ENCODE peak calls at places on chromosomes 6 and 20, in ten cellular contexts. L is neuronal stem cell; M is germinal center; B is stomach; K is psoas muscle; Z is cardiac muscle cell; U is activated CD4-positive, alpha-beta T cell treated with anti-CD3 and anti-CD28 coated beads for 4 hours; F is H4; O is NCI-H1105; R is PC-3. V is an unnamed sample.
A peak's percentile ranks its signal among the peaks of the same experiment; 100 is the strongest.

GRCh38 chr20:58309607-58310290 is at the start of gene RAB22A:
- DNase-seq in L (peak; percentile 82), M (peak; percentile 93), B (peak; percentile 90), K (peak; percentile 92), Z (peak; percentile 90), U (peak; percentile 78), F (peak; percentile 54), O (peak; percentile 61), R (peak; percentile 84), V (peak; percentile 81)

GRCh38 chr6:118083711-118084110 is 176.6 kb downstream of the SLC35F1 start:
- DNase-seq in L (no peak), M (no peak), B (no peak), K (no peak), Z (no peak), U (no peak), F (no peak), O (no peak), R (no peak), V (no peak)

GRCh38 chr6:63839485-63839884 is 203.9 kb downstream of the PHF3 start:
- DNase-seq in L (no peak), M (no peak), B (no peak), K (no peak), Z (peak; percentile 65), U (no peak), F (peak; percentile 90), O (no peak), R (no peak), V (no peak)

GRCh38 chr20:39081255-39081654 is 119.1 kb downstream of the DHX35 start:
- DNase-seq in L (peak; percentile 78), M (peak; percentile 76), B (peak; percentile 85), K (peak; percentile 80), Z (peak; percentile 85), U (peak; percentile 88), F (peak; percentile 35), O (peak; percentile 62), R (peak; percentile 90), V (peak; percentile 74)

GRCh38 chr6:63764318-63764916 is 128.8 kb downstream of the PHF3 start:
- DNase-seq in L (peak; percentile 41), M (no peak), B (no peak), K (no peak), Z (peak; percentile 64), U (no peak), F (peak; percentile 16), O (peak; percentile 29), R (peak; percentile 74), V (no peak)

GRCh38 chr6:73074175-73074574 is 151.1 kb downstream of the KHDC1L start:
- DNase-seq in L (no peak), M (no peak), B (no peak), K (no peak), Z (no peak), U (no peak), F (no peak), O (no peak), R (peak; percentile 91), V (no peak)

GRCh38 chr6:42787018-42787611 is 5.3 kb downstream of the BICRAL start:
- DNase-seq in L (no peak), M (no peak), B (no peak), K (no peak), Z (no peak), U (no peak), F (no peak), O (no peak), R (no peak), V (no peak)

GRCh38 chr6:163398796-163399195 is 15.7 kb upstream of the QKI start:
- DNase-seq in L (no peak), M (no peak), B (peak; percentile 36), K (peak; percentile 76), Z (no peak), U (no peak), F (no peak), O (no peak), R (no peak), V (no peak)

GRCh38 chr6:164926686-164927085 is 382.7 kb downstream of the C6orf118 start:
- DNase-seq in L (no peak), M (no peak), B (no peak), K (no peak), Z (peak; percentile 2), U (no peak), F (no peak), O (no peak), R (no peak), V (no peak)

GRCh38 chr6:157570752-157571151 is 189.8 kb downstream of the ZDHHC14 start:
- DNase-seq in L (no peak), M (peak; percentile 43), B (no peak), K (no peak), Z (no peak), U (no peak), F (no peak), O (no peak), R (no peak), V (no peak)

GRCh38 chr6:46490425-46491200 is 636 bp downstream of the RCAN2 start:
- DNase-seq in L (peak; percentile 67), M (peak; percentile 23), B (peak; percentile 27), K (peak; percentile 65), Z (peak; percentile 7), U (no peak), F (no peak), O (peak; percentile 42), R (no peak), V (peak; percentile 45)

GRCh38 chr20:44221368-44221767 is 10.8 kb upstream of the OSER1 start:
- DNase-seq in L (no peak), M (no peak), B (no peak), K (no peak), Z (no peak), U (no peak), F (no peak), O (no peak), R (no peak), V (no peak)

GRCh38 chr20:9617062-9617461 is 102.7 kb downstream of the LAMP5 start:
- DNase-seq in L (peak; percentile 57), M (peak; percentile 37), B (peak; percentile 81), K (peak; percentile 55), Z (peak; percentile 75), U (peak; percentile 22), F (peak; percentile 63), O (peak; percentile 60), R (peak; percentile 89), V (no peak)

GRCh38 chr6:44041461-44042260 is 85.6 kb downstream of the MRPL14 start:
- DNase-seq in L (peak; percentile 15), M (no peak), B (no peak), K (no peak), Z (peak; percentile 96), U (no peak), F (peak; percentile 96), O (no peak), R (peak; percentile 98), V (no peak)

GRCh38 chr20:14878676-14879019 is 541.2 kb upstream of the FLRT3 start:
- DNase-seq in L (no peak), M (no peak), B (no peak), K (no peak), Z (no peak), U (no peak), F (no peak), O (no peak), R (no peak), V (no peak)

GRCh38 chr6:160348552-160349441 is 619 bp downstream of the SLC22A3 start:
- DNase-seq in L (peak; percentile 39), M (no peak), B (peak; percentile 53), K (peak; percentile 69), Z (peak; percentile 51), U (no peak), F (no peak), O (peak; percentile 80), R (peak; percentile 20), V (peak; percentile 84)

GRCh38 chr20:48772183-48772976 is 55.4 kb downstream of the PREX1 start:
- DNase-seq in L (no peak), M (no peak), B (peak; percentile 42), K (peak; percentile 70), Z (no peak), U (no peak), F (no peak), O (no peak), R (no peak), V (no peak)

GRCh38 chr20:46917155-46917554 is 22.5 kb downstream of the EYA2 start:
- DNase-seq in L (no peak), M (no peak), B (no peak), K (no peak), Z (no peak), U (no peak), F (no peak), O (no peak), R (no peak), V (no peak)

GRCh38 chr6:6509304-6509703 is 79.2 kb upstream of the LY86 start:
- DNase-seq in L (no peak), M (no peak), B (no peak), K (no peak), Z (no peak), U (no peak), F (no peak), O (no peak), R (no peak), V (no peak)

GRCh38 chr6:157223021-157223430 is 100.3 kb downstream of the TMEM242 start:
- DNase-seq in L (no peak), M (peak; percentile 62), B (no peak), K (no peak), Z (no peak), U (no peak), F (no peak), O (no peak), R (peak; percentile 15), V (peak; percentile 34)

GRCh38 chr6:159062564-159062945 is 17.8 kb upstream of the TAGAP start:
- DNase-seq in L (no peak), M (peak; percentile 42), B (no peak), K (no peak), Z (no peak), U (peak; percentile 59), F (no peak), O (no peak), R (no peak), V (no peak)

GRCh38 chr20:37179671-37180524 is 550 bp upstream of the MROH8 start:
- DNase-seq in L (no peak), M (no peak), B (no peak), K (no peak), Z (peak; percentile 25), U (no peak), F (no peak), O (peak; percentile 14), R (peak; percentile 88), V (no peak)

GRCh38 chr20:25226433-25227316 is 21.2 kb upstream of the PYGB start:
- DNase-seq in L (no peak), M (no peak), B (no peak), K (no peak), Z (no peak), U (no peak), F (peak; percentile 64), O (no peak), R (peak; percentile 23), V (peak; percentile 68)

GRCh38 chr20:57198359-57199072 is 67.9 kb downstream of the BMP7 start:
- DNase-seq in L (peak; percentile 39), M (no peak), B (no peak), K (no peak), Z (no peak), U (no peak), F (no peak), O (no peak), R (no peak), V (no peak)

GRCh38 chr6:3919130-3919628 is 70.0 kb downstream of the FAM50B start:
- DNase-seq in L (no peak), M (no peak), B (no peak), K (peak; percentile 83), Z (peak; percentile 45), U (no peak), F (no peak), O (peak; percentile 80), R (no peak), V (no peak)

GRCh38 chr6:157244175-157244574 is 79.1 kb downstream of the TMEM242 start:
- DNase-seq in L (no peak), M (no peak), B (no peak), K (no peak), Z (peak; percentile 88), U (no peak), F (peak; percentile 28), O (no peak), R (no peak), V (no peak)

GRCh38 chr20:59955131-59955796 is 3.0 kb upstream of the CDH26 start:
- DNase-seq in L (no peak), M (no peak), B (no peak), K (peak; percentile 57), Z (no peak), U (no peak), F (peak; percentile 28), O (no peak), R (peak; percentile 65), V (no peak)

GRCh38 chr6:54910326-54910952 is 63.9 kb downstream of the FAM83B start:
- DNase-seq in L (no peak), M (no peak), B (no peak), K (no peak), Z (peak; percentile 15), U (no peak), F (no peak), O (peak; percentile 42), R (no peak), V (no peak)

V was measured in left lobe of liver.